ENCODE peak calls at places on chromosomes 7 and 10, in nine cellular contexts. K is breast epithelium, B is lower lobe of right lung, P is pancreas, T is colonic mucosa, A is A549, I is cardiac muscle cell, G is endothelial cell of umbilical vein, F is transverse colon. W is an unnamed sample.

GRCh38 chr7:141590666-141591065 is 39.5 kb downstream of the AGK start:
- DNase-seq in K (no peak), B (no peak), P (no peak), T (no peak), A (no peak), I (peak; percentile 20), G (no peak), F (no peak), W (no peak)

GRCh38 chr7:127514499-127514898 is 70.9 kb downstream of the GCC1 start:
- DNase-seq in K (no peak), B (no peak), P (no peak), T (no peak), A (peak; percentile 31), I (peak; percentile 61), G (peak; percentile 21), F (no peak), W (no peak)

GRCh38 chr7:18212788-18213187 is 185.1 kb upstream of the PRPS1L1 start:
- DNase-seq in K (no peak), B (no peak), P (no peak), T (no peak), A (no peak), I (peak; percentile 79), G (no peak), F (no peak), W (no peak)

GRCh38 chr10:27746364-27747095 is 911 bp upstream of the MKX start:
- DNase-seq in K (no peak), B (no peak), P (no peak), T (no peak), A (no peak), I (no peak), G (no peak), F (no peak), W (no peak)

GRCh38 chr10:57692255-57692980 is 575.3 kb downstream of the IPMK start:
- DNase-seq in K (no peak), B (no peak), P (no peak), T (no peak), A (peak; percentile 10), I (peak; percentile 89), G (no peak), F (no peak), W (no peak)

GRCh38 chr7:95246935-95247370 is 77.4 kb downstream of the PON1 start:
- DNase-seq in K (no peak), B (no peak), P (peak; percentile 25), T (peak; percentile 76), A (peak; percentile 57), I (peak; percentile 90), G (peak; percentile 71), F (peak; percentile 52), W (no peak)

GRCh38 chr10:79044036-79044664 is 24.6 kb upstream of the ZMIZ1 start:
- DNase-seq in K (peak; percentile 15), B (peak; percentile 18), P (no peak), T (no peak), A (no peak), I (no peak), G (no peak), F (no peak), W (no peak)

GRCh38 chr10:130369645-130370381 is 233.6 kb downstream of the GLRX3 start:
- DNase-seq in K (no peak), B (no peak), P (no peak), T (no peak), A (no peak), I (no peak), G (no peak), F (no peak), W (no peak)

GRCh38 chr10:74825033-74825370 is 1.4 kb upstream of the KAT6B start:
- DNase-seq in K (peak; percentile 56), B (peak; percentile 61), P (no peak), T (peak; percentile 47), A (peak; percentile 31), I (no peak), G (peak; percentile 32), F (peak; percentile 54), W (no peak)

GRCh38 chr7:128370491-128370890 is 9.0 kb upstream of the PRRT4 start:
- DNase-seq in K (no peak), B (no peak), P (no peak), T (no peak), A (no peak), I (no peak), G (no peak), F (no peak), W (no peak)

GRCh38 chr7:43879477-43879876 is 10.2 kb upstream of the MRPS24 start:
- DNase-seq in K (no peak), B (no peak), P (no peak), T (no peak), A (no peak), I (peak; percentile 55), G (peak; percentile 77), F (no peak), W (no peak)

GRCh38 chr10:7944537-7944936 is 110.0 kb upstream of the GATA3 start:
- DNase-seq in K (no peak), B (no peak), P (no peak), T (no peak), A (no peak), I (no peak), G (no peak), F (no peak), W (no peak)

GRCh38 chr7:96546426-96546825 is 163.2 kb downstream of the SEM1 start:
- DNase-seq in K (no peak), B (no peak), P (no peak), T (no peak), A (no peak), I (no peak), G (no peak), F (no peak), W (no peak)

GRCh38 chr7:131106681-131107342 is 220.9 kb upstream of the MKLN1 start:
- DNase-seq in K (peak; percentile 58), B (peak; percentile 65), P (peak; percentile 66), T (peak; percentile 73), A (no peak), I (no peak), G (no peak), F (peak; percentile 66), W (no peak)

GRCh38 chr7:127391591-127392181 is 822 bp downstream of the ZNF800 start:
- DNase-seq in K (no peak), B (no peak), P (no peak), T (peak; percentile 52), A (peak; percentile 8), I (peak; percentile 40), G (peak; percentile 35), F (peak; percentile 53), W (no peak)

GRCh38 chr7:102451371-102452054 is 13.2 kb downstream of the ALKBH4 start:
- DNase-seq in K (no peak), B (no peak), P (no peak), T (no peak), A (no peak), I (no peak), G (no peak), F (no peak), W (no peak)

GRCh38 chr7:101911800-101912705 is 94.6 kb downstream of the CUX1 start:
- DNase-seq in K (no peak), B (no peak), P (no peak), T (peak; percentile 29), A (no peak), I (peak; percentile 95), G (no peak), F (peak; percentile 44), W (no peak)

GRCh38 chr10:109454691-109455090 is 468.6 kb downstream of the XPNPEP1 start:
- DNase-seq in K (no peak), B (no peak), P (no peak), T (no peak), A (no peak), I (no peak), G (no peak), F (no peak), W (no peak)

GRCh38 chr10:109451879-109452278 is 471.4 kb downstream of the XPNPEP1 start:
- DNase-seq in K (no peak), B (no peak), P (no peak), T (no peak), A (no peak), I (no peak), G (no peak), F (no peak), W (no peak)

GRCh38 chr10:109456566-109457361 is 466.5 kb downstream of the XPNPEP1 start:
- DNase-seq in K (no peak), B (no peak), P (peak; percentile 15), T (no peak), A (no peak), I (peak; percentile 0), G (no peak), F (no peak), W (no peak)
- TF ChIP-seq CTCF in K (no peak), B (no peak), P (no peak), T (no peak), A (no peak), I (no peak), G (no peak), F (no peak), W (no peak)

DNA sequence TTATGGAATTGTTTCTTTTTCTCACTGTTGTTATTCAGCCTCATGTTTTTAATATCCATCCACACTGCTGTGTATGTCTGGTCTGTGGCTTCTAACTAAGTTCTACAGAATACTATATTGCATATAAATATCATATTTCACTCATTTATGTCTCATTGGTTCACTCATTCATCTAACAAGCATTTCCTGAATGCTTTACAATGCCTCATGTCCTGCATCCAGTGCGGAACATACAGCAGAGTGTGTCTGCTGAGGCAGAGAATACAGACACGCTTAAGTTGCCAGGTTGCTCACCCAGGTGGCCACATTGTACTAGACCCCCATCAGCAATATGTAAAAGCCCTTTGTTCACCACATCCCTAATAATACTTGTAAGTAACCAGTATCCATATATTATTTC is 111.8 kb upstream of the CNTNAP2 start:
- DNase-seq in K (no peak), B (no peak), P (no peak), T (no peak), A (no peak), I (no peak), G (no peak), F (no peak), W (no peak)
- H3K4me1 ChIP-seq in K (no peaks in the 10 kb centered on the region), B (no peaks in the 10 kb centered on the region), P (no peaks in the 10 kb centered on the region), T (no peaks in the 10 kb centered on the region), A (no peaks in the 10 kb centered on the region), I (peaks cover 6% of the 10 kb centered on the region), G (no peaks in the 10 kb centered on the region), F (no peaks in the 10 kb centered on the region), W (no peaks in the 10 kb centered on the region)

DNA sequence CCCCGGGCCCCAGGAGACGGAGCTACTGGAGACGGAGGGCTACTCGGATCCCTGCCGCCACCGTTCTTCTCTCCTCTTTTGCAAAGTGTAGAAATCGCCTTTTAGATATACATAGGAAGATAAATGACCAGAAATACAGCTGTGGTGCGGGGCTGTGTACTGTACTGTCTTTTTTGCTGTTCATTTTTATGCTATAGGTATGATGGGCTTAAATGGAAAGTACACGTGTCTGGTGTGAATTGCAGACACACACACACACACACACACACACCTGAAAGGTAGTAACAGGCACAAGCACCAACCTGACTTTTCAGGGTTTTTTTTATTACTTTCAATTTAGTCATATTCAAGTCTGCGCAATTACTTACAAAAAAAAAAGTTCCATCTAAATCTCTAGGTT is 834 bp downstream of the PTPRZ1 start:
- DNase-seq in K (no peak), B (no peak), P (no peak), T (no peak), A (no peak), I (peak; percentile 3), G (peak; percentile 19), F (no peak), W (no peak)
- H3K4me3 ChIP-seq in K (peak overlapping the region; percentile 66), B (peak overlapping the region; percentile 51), P (peak overlapping the region; percentile 57), T (peak overlapping the region; percentile 27), A (peak overlapping the region; percentile 49), I (peak overlapping the region; percentile 69), G (peak overlapping the region; percentile 69), F (peak overlapping the region; percentile 38), W (peak overlapping the region; percentile 83)

DNA sequence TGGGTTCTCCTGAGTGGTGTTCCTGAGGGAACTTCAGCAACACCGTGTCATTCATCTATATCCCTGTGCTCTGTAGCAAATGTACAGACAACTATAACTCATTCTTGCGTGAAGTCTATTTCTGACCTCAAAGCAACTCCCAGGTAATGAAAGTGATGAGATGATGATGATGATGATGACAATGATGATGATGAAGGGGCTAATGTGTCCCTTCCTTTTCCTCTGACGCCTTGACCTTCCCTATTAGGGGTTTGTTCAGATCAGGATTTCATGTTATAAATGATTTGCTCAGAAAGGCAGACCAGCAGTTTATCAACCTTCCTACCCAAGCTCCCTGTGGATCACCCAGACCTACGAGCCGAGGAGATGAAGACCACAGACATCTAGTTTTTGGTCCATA is 136.9 kb downstream of the FGFR2 start:
- DNase-seq in K (no peak), B (no peak), P (no peak), T (no peak), A (no peak), I (no peak), G (no peak), F (no peak), W (no peak)
- TF ChIP-seq CTCF in K (no peak), B (no peak), P (no peak), T (no peak), A (no peak), I (no peak), G (no peak), F (no peak), W (no peak)

W was measured in thoracic aorta.